ENCODE peak calls at places on chromosomes 5 and 9, in five cellular contexts. One of them, this sample, is unnamed.

GRCh38 chr5:72125931-72126620 is 18.8 kb downstream of the MAP1B start:
- DNase-seq in sigmoid colon: no peak
- DNase-seq in PC-3: no peak
- DNase-seq in upper lobe of right lung: no peak
- DNase-seq in cardiac muscle cell: no peak
- DNase-seq in this sample: no peak

GRCh38 chr5:79736528-79737514 is 47.2 kb downstream of the CMYA5 start:
- DNase-seq in sigmoid colon: no peak
- DNase-seq in PC-3: no peak
- DNase-seq in upper lobe of right lung: no peak
- DNase-seq in cardiac muscle cell: no peak
- DNase-seq in this sample: no peak

GRCh38 chr5:149937610-149938009 is 7.0 kb downstream of the PDE6A start:
- DNase-seq in sigmoid colon: no peak
- DNase-seq in PC-3: peak
- DNase-seq in upper lobe of right lung: no peak
- DNase-seq in cardiac muscle cell: no peak
- DNase-seq in this sample: no peak

GRCh38 chr9:100730126-100730525 is 152.2 kb downstream of the CAVIN4 start:
- DNase-seq in sigmoid colon: no peak
- DNase-seq in PC-3: no peak
- DNase-seq in upper lobe of right lung: no peak
- DNase-seq in cardiac muscle cell: no peak
- DNase-seq in this sample: no peak

GRCh38 chr5:64333891-64334290 is 168.2 kb downstream of the RNF180 start:
- DNase-seq in sigmoid colon: no peak
- DNase-seq in PC-3: no peak
- DNase-seq in upper lobe of right lung: no peak
- DNase-seq in cardiac muscle cell: no peak
- DNase-seq in this sample: no peak

GRCh38 chr9:104725014-104725413 is 22.5 kb upstream of the NIPSNAP3A start:
- DNase-seq in sigmoid colon: no peak
- DNase-seq in PC-3: no peak
- DNase-seq in upper lobe of right lung: no peak
- DNase-seq in cardiac muscle cell: no peak
- DNase-seq in this sample: no peak

GRCh38 chr5:69484891-69485290 is 7.7 kb upstream of the OCLN start:
- DNase-seq in sigmoid colon: no peak
- DNase-seq in PC-3: no peak
- DNase-seq in upper lobe of right lung: no peak
- DNase-seq in cardiac muscle cell: peak
- DNase-seq in this sample: peak

GRCh38 chr5:40223884-40224402 is 455.8 kb upstream of the PTGER4 start:
- DNase-seq in sigmoid colon: no peak
- DNase-seq in PC-3: peak
- DNase-seq in upper lobe of right lung: no peak
- DNase-seq in cardiac muscle cell: no peak
- DNase-seq in this sample: peak

GRCh38 chr9:693460-694390 is 147.8 kb upstream of the DMRT1 start:
- DNase-seq in sigmoid colon: peak
- DNase-seq in PC-3: no peak
- DNase-seq in upper lobe of right lung: no peak
- DNase-seq in cardiac muscle cell: peak
- DNase-seq in this sample: peak

GRCh38 chr5:139660916-139661814 is 13.0 kb downstream of the CXXC5 start:
- DNase-seq in sigmoid colon: peak
- DNase-seq in PC-3: peak
- DNase-seq in upper lobe of right lung: peak
- DNase-seq in cardiac muscle cell: peak
- DNase-seq in this sample: peak

GRCh38 chr5:1065891-1066650 is 45.8 kb downstream of the SLC12A7 start:
- DNase-seq in sigmoid colon: no peak
- DNase-seq in PC-3: no peak
- DNase-seq in upper lobe of right lung: no peak
- DNase-seq in cardiac muscle cell: no peak
- DNase-seq in this sample: no peak

GRCh38 chr5:126920291-126920690 is 110.1 kb downstream of the MARCHF3 start:
- DNase-seq in sigmoid colon: no peak
- DNase-seq in PC-3: no peak
- DNase-seq in upper lobe of right lung: no peak
- DNase-seq in cardiac muscle cell: peak
- DNase-seq in this sample: peak

GRCh38 chr9:89497978-89498844 is at the start of gene SEMA4D:
- DNase-seq in sigmoid colon: peak
- DNase-seq in PC-3: peak
- DNase-seq in upper lobe of right lung: peak
- DNase-seq in cardiac muscle cell: peak
- DNase-seq in this sample: peak

GRCh38 chr5:44388504-44389409 is 463 bp downstream of the FGF10 start:
- DNase-seq in sigmoid colon: peak
- DNase-seq in PC-3: no peak
- DNase-seq in upper lobe of right lung: peak
- DNase-seq in cardiac muscle cell: peak
- DNase-seq in this sample: no peak

GRCh38 chr9:116066221-116066620 is 87.4 kb upstream of the PAPPA start:
- DNase-seq in sigmoid colon: no peak
- DNase-seq in PC-3: peak
- DNase-seq in upper lobe of right lung: no peak
- DNase-seq in cardiac muscle cell: peak
- DNase-seq in this sample: no peak

GRCh38 chr9:38066167-38066906 is 2.7 kb downstream of the SHB start:
- DNase-seq in sigmoid colon: peak
- DNase-seq in PC-3: peak
- DNase-seq in upper lobe of right lung: peak
- DNase-seq in cardiac muscle cell: no peak
- DNase-seq in this sample: no peak

GRCh38 chr5:69512740-69513260 is 20.2 kb downstream of the OCLN start:
- DNase-seq in sigmoid colon: no peak
- DNase-seq in PC-3: peak
- DNase-seq in upper lobe of right lung: no peak
- DNase-seq in cardiac muscle cell: peak
- DNase-seq in this sample: peak

GRCh38 chr9:111805841-111806241 is 11.1 kb upstream of the SHOC1 start:
- DNase-seq in sigmoid colon: no peak
- DNase-seq in PC-3: peak
- DNase-seq in upper lobe of right lung: no peak
- DNase-seq in cardiac muscle cell: peak
- DNase-seq in this sample: peak

GRCh38 chr9:116592926-116593325 is 94.2 kb upstream of the TRIM32 start:
- DNase-seq in sigmoid colon: no peak
- DNase-seq in PC-3: no peak
- DNase-seq in upper lobe of right lung: no peak
- DNase-seq in cardiac muscle cell: peak
- DNase-seq in this sample: no peak

DNA sequence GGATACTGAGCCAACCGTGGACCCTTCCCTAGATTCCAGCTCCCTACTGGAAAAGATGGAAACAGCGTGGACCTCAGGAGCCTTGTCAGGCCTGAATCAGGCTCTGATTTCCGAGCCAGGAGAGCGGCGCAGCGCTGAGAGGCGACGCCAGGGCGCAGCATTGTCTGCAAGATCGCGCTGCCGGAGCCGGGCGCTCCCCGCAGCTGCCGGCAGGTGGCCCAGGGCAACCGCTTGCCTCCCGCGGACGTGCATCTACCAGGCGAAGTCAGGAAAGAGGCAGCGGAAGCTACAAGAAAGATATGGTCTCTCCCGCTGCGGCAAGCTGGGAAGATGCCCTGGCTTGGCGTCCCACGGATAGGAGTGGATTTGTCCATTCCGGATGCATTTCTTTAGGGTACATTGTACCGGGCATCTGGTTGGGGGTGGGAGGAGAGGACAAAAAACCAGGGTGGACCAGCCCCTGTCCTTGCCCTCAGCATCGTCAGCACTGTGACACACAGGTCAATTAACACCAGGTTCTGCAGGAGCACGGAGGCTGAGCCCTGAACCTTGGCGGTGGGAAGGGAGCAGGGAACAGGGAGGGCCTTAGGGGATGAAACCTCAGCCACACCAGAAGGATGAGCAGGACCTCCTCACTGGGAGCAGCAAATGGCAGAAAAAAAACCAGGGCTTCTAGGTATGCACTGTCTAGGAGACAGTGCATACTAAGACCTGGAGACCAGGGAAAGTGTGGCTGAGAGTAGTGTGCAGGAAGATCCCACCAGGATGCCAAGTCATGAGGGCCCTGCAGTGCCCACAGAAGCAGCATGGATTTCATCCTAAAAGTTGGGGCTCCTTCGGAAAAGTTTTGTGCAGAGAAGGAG is 55.9 kb downstream of the SFXN1 start:
- DNase-seq in sigmoid colon: peak
- DNase-seq in PC-3: peak
- DNase-seq in upper lobe of right lung: peak
- DNase-seq in cardiac muscle cell: peak
- DNase-seq in this sample: peak
- TF ChIP-seq CTCF in sigmoid colon: peak
- TF ChIP-seq CTCF in PC-3: peak
- TF ChIP-seq CTCF in upper lobe of right lung: peak
- TF ChIP-seq CTCF in cardiac muscle cell: peak
- TF ChIP-seq CTCF in this sample: peak

DNA sequence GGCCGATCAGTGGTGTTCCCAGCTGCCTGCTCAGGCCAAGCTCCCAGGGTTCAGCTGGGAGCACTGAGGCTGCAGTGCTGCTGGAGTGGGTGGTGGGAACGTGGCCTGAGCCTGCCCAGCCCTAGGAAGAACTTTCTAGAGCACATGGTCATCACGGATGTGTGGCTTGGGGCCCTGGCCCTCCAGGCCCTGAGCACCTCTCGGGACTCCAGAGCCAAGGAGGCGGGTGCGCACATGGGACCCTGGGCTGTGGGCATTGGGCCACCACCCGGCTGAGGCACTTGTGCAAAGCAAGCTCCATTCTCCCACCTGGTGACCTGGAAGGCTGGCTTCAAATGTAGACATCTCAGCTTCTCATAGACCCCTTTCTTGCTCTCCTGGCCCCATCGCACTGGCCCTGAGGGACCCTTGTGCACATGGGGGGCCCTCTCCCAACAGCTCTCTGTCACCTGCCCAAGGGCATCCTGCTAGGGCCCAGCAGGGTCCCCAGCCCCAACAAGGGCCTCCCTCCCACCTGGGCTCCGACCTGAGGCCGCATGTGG is 17.4 kb upstream of the NRARP start:
- DNase-seq in sigmoid colon: peak
- DNase-seq in PC-3: no peak
- DNase-seq in upper lobe of right lung: no peak
- DNase-seq in cardiac muscle cell: no peak
- DNase-seq in this sample: no peak
- H3K27ac ChIP-seq in sigmoid colon: no peak
- H3K27ac ChIP-seq in PC-3: no peak
- H3K27ac ChIP-seq in upper lobe of right lung: peak
- H3K27ac ChIP-seq in cardiac muscle cell: no peak
- H3K27ac ChIP-seq in this sample: no peak

GRCh38 chr5:83450183-83450839 is 21.2 kb upstream of the VCAN start:
- DNase-seq in sigmoid colon: no peak
- DNase-seq in PC-3: peak
- DNase-seq in upper lobe of right lung: no peak
- DNase-seq in cardiac muscle cell: peak
- DNase-seq in this sample: peak
- TF ChIP-seq CTCF in sigmoid colon: no peak
- TF ChIP-seq CTCF in PC-3: no peak
- TF ChIP-seq CTCF in upper lobe of right lung: no peak
- TF ChIP-seq CTCF in cardiac muscle cell: no peak
- TF ChIP-seq CTCF in this sample: no peak

GRCh38 chr5:124478139-124478737 is 268.2 kb downstream of the ZNF608 start:
- DNase-seq in sigmoid colon: no peak
- DNase-seq in PC-3: no peak
- DNase-seq in upper lobe of right lung: no peak
- DNase-seq in cardiac muscle cell: no peak
- DNase-seq in this sample: no peak

GRCh38 chr5:124480022-124480421 is 266.4 kb downstream of the ZNF608 start:
- DNase-seq in sigmoid colon: no peak
- DNase-seq in PC-3: no peak
- DNase-seq in upper lobe of right lung: no peak
- DNase-seq in cardiac muscle cell: no peak
- DNase-seq in this sample: no peak

GRCh38 chr5:124477002-124477546 is 269.4 kb downstream of the ZNF608 start:
- DNase-seq in sigmoid colon: peak
- DNase-seq in PC-3: no peak
- DNase-seq in upper lobe of right lung: no peak
- DNase-seq in cardiac muscle cell: no peak
- DNase-seq in this sample: no peak

GRCh38 chr5:124474821-124475220 is 271.6 kb downstream of the ZNF608 start:
- DNase-seq in sigmoid colon: no peak
- DNase-seq in PC-3: no peak
- DNase-seq in upper lobe of right lung: no peak
- DNase-seq in cardiac muscle cell: peak
- DNase-seq in this sample: no peak

DNA sequence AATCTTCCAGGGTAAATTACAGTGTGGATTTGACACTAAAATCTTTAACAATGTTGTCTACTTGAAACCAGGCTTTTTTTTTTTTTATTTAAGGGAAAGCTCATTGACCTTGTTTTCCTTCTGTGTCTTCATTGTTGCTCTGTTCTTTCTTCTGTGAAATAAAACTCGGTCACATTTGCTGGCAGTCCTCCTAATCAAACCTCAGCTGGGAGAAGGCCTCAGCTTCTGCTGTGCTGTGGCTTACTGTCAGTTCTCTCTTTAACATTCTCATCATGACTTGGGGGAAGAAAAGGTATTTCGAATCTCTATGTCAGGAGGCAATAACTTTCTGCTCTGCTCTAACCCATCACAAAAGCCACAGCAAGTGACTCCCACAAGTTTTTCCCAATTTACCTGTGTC is 268.9 kb downstream of the ZNF608 start:
- DNase-seq in sigmoid colon: no peak
- DNase-seq in PC-3: no peak
- DNase-seq in upper lobe of right lung: no peak
- DNase-seq in cardiac muscle cell: no peak
- DNase-seq in this sample: no peak
- H3K27ac ChIP-seq in sigmoid colon: peak
- H3K27ac ChIP-seq in PC-3: no peak
- H3K27ac ChIP-seq in upper lobe of right lung: no peak
- H3K27ac ChIP-seq in cardiac muscle cell: peak
- H3K27ac ChIP-seq in this sample: no peak

GRCh38 chr5:60382761-60383160 is 317.2 kb downstream of the DEPDC1B start:
- DNase-seq in sigmoid colon: no peak
- DNase-seq in PC-3: peak
- DNase-seq in upper lobe of right lung: no peak
- DNase-seq in cardiac muscle cell: peak
- DNase-seq in this sample: peak
- TF ChIP-seq CTCF in sigmoid colon: no peak
- TF ChIP-seq CTCF in PC-3: peak
- TF ChIP-seq CTCF in upper lobe of right lung: peak
- TF ChIP-seq CTCF in cardiac muscle cell: peak
- TF ChIP-seq CTCF in this sample: peak

DNA sequence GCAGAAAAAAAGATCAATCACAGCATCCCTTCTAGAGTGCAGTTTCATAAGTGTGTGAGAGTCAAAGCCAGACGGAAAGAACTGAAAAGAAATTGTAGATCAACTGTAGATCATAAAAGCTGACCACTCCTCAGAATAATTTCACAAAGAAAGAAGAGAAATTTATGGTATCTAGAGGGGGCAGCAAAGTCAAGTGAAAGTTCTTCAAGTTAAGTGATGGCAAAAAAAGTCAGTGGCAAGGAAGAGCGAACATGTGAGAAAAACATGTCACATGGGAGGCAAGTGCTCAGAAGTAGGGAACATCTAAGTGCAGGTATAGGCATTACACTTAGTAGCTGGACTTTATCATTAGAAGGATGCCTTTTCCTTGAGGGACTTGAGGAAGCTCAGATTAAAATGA is 245.1 kb upstream of the ISL1 start:
- DNase-seq in sigmoid colon: no peak
- DNase-seq in PC-3: no peak
- DNase-seq in upper lobe of right lung: no peak
- DNase-seq in cardiac muscle cell: no peak
- DNase-seq in this sample: no peak
- H3K27ac ChIP-seq in sigmoid colon: no peak
- H3K27ac ChIP-seq in PC-3: no peak
- H3K27ac ChIP-seq in upper lobe of right lung: no peak
- H3K27ac ChIP-seq in cardiac muscle cell: no peak
- H3K27ac ChIP-seq in this sample: no peak